ENCODE peak calls at places on chromosomes 3 and 15, in six cellular contexts. B is T-helper 2 cell; Z is cardiac muscle cell; V is fibroblast of the aortic adventitia; O is effector memory CD8-positive, alpha-beta T cell; E is EL. Y is an unnamed sample.

GRCh38 chr3:23256741-23257435 is 53.8 kb downstream of the UBE2E2 start:
- DNase-seq in E (peak; percentile 23), V (no peak), O (no peak), B (no peak), Z (no peak), Y (peak; percentile 22)

GRCh38 chr3:38297947-38298711 is 16.0 kb downstream of the SLC22A14 start:
- DNase-seq in Z (no peak), E (peak; percentile 19), V (peak; percentile 49), O (no peak), B (no peak), Y (peak; percentile 5)

GRCh38 chr15:69823223-69823907 is 274.4 kb downstream of the TLE3 start:
- DNase-seq in V (no peak), O (no peak), B (no peak), E (peak; percentile 14), Z (no peak), Y (peak; percentile 32)

GRCh38 chr15:62782100-62782791 is 260.3 kb upstream of the TPM1 start:
- DNase-seq in E (peak; percentile 84), Z (peak; percentile 85), V (peak; percentile 98), B (no peak), O (no peak), Y (peak; percentile 87)

GRCh38 chr15:85404922-85405293 is 24.5 kb downstream of the AKAP13 start:
- DNase-seq in Z (no peak), O (no peak), V (peak; percentile 76), E (peak; percentile 28), B (no peak), Y (peak; percentile 72)

GRCh38 chr3:194971009-194971408 is 285.3 kb downstream of the FAM43A start:
- DNase-seq in E (no peak), V (no peak), O (no peak), B (no peak), Z (no peak), Y (no peak)

GRCh38 chr3:174153875-174154274 is 705.3 kb upstream of the NAALADL2 start:
- DNase-seq in B (no peak), V (peak; percentile 22), Z (no peak), O (no peak), E (peak; percentile 61), Y (peak; percentile 25)

GRCh38 chr3:38421679-38422336 is 31.9 kb upstream of the ACVR2B start:
- DNase-seq in O (no peak), B (no peak), V (no peak), E (no peak), Z (no peak), Y (no peak)

GRCh38 chr15:37095993-37096877 is 4.1 kb downstream of the MEIS2 start:
- DNase-seq in B (no peak), O (no peak), V (peak; percentile 53), E (no peak), Z (no peak), Y (peak; percentile 31)

GRCh38 chr3:133591271-133591742 is 17.8 kb downstream of the CDV3 start:
- DNase-seq in Z (no peak), E (peak; percentile 79), O (no peak), V (peak; percentile 75), B (no peak), Y (peak; percentile 84)